ENCODE peak calls at places on chromosome 17, in six cellular contexts. E, L, U, S, I and R are unnamed samples.

GRCh38 chr17:45138911-45139532 is 3.5 kb downstream of the ACBD4 start:
- DNase-seq in E (no peak), L (no peak), U (no peak), S (no peak), I (no peak), R (no peak)

GRCh38 chr17:47889734-47890529 is 6.1 kb upstream of the SP2 start:
- DNase-seq in E (peak; percentile 72), L (peak; percentile 90), U (peak; percentile 92), S (peak; percentile 93), I (peak; percentile 68), R (peak; percentile 84)

GRCh38 chr17:58153046-58153445 is 4.9 kb downstream of the OR4D1 start:
- DNase-seq in E (no peak), L (peak; percentile 28), U (peak; percentile 46), S (peak; percentile 30), I (no peak), R (peak; percentile 35)

GRCh38 chr17:39229274-39229913 is 3.6 kb upstream of the STAC2 start:
- DNase-seq in E (no peak), L (no peak), U (no peak), S (no peak), I (peak; percentile 70), R (no peak)

GRCh38 chr17:13943859-13944258 is 125.4 kb upstream of the COX10 start:
- DNase-seq in E (no peak), L (no peak), U (no peak), S (no peak), I (no peak), R (no peak)

GRCh38 chr17:3974138-3974687 is 10.0 kb upstream of the ATP2A3 start:
- DNase-seq in E (no peak), L (no peak), U (no peak), S (no peak), I (no peak), R (no peak)

GRCh38 chr17:36705651-36706436 is 104.5 kb downstream of the MRM1 start:
- DNase-seq in E (peak; percentile 77), L (no peak), U (peak; percentile 27), S (peak; percentile 65), I (peak; percentile 13), R (peak; percentile 56)

GRCh38 chr17:4010754-4011153 is 46.5 kb upstream of the ATP2A3 start:
- DNase-seq in E (no peak), L (no peak), U (no peak), S (no peak), I (no peak), R (no peak)

GRCh38 chr17:18124346-18125126 is 16.0 kb downstream of the MYO15A start:
- DNase-seq in E (no peak), L (no peak), U (no peak), S (no peak), I (no peak), R (no peak)

GRCh38 chr17:18248300-18248731 is 10.2 kb downstream of the FLII start:
- DNase-seq in E (peak; percentile 48), L (peak; percentile 39), U (peak; percentile 49), S (peak; percentile 71), I (peak; percentile 49), R (peak; percentile 67)

GRCh38 chr17:4004517-4005295 is 40.5 kb upstream of the ATP2A3 start:
- DNase-seq in E (peak; percentile 21), L (peak; percentile 30), U (peak; percentile 47), S (peak; percentile 76), I (no peak), R (peak; percentile 75)